ENCODE peak calls at places on chromosome 6, in four cellular contexts. J is heart right ventricle, Y is transverse colon, B is coronary artery. W is an unnamed sample.

GRCh38 chr6:162618463-162619002 is 109.0 kb downstream of the PRKN start:
- DNase-seq in J (no peak), Y (no peak), B (no peak), W (no peak)

GRCh38 chr6:168075787-168076202 is 3.2 kb downstream of the FRMD1 start:
- DNase-seq in J (no peak), Y (no peak), B (no peak), W (no peak)

GRCh38 chr6:160520043-160520904 is 143.8 kb downstream of the LPA start:
- DNase-seq in J (peak; percentile 78), Y (peak; percentile 84), B (peak; percentile 88), W (peak; percentile 89)

GRCh38 chr6:10882654-10883053 is 813 bp upstream of the GCM2 start:
- DNase-seq in J (no peak), Y (no peak), B (no peak), W (peak; percentile 24)

GRCh38 chr6:47414517-47415167 is 62.9 kb upstream of the CD2AP start:
- DNase-seq in J (no peak), Y (no peak), B (no peak), W (no peak)

GRCh38 chr6:166007349-166008263 is 160.0 kb downstream of the TBXT start:
- DNase-seq in J (peak; percentile 75), Y (peak; percentile 54), B (no peak), W (peak; percentile 54)

GRCh38 chr6:34157851-34158250 is 12.0 kb upstream of the GRM4 start:
- DNase-seq in J (no peak), Y (no peak), B (peak; percentile 33), W (no peak)

GRCh38 chr6:167551634-167552630 is 227.0 kb downstream of the TTLL2 start:
- DNase-seq in J (no peak), Y (no peak), B (no peak), W (no peak)

GRCh38 chr6:101226677-101227135 is 166.8 kb upstream of the GRIK2 start:
- DNase-seq in J (no peak), Y (no peak), B (no peak), W (peak; percentile 38)

GRCh38 chr6:33248643-33248931 is 23.1 kb downstream of the VPS52 start:
- DNase-seq in J (no peak), Y (no peak), B (no peak), W (no peak)

GRCh38 chr6:141421378-141421777 is 711.3 kb upstream of the GJE1 start:
- DNase-seq in J (no peak), Y (no peak), B (no peak), W (no peak)

GRCh38 chr6:150418825-150419594 is 50.2 kb downstream of the IYD start:
- DNase-seq in J (peak; percentile 75), Y (peak; percentile 77), B (no peak), W (peak; percentile 66)

GRCh38 chr6:4287811-4288244 is 152.5 kb upstream of the ECI2 start:
- DNase-seq in J (peak; percentile 29), Y (peak; percentile 27), B (no peak), W (no peak)

GRCh38 chr6:105402090-105402980 is 547 bp downstream of the PREP start:
- DNase-seq in J (peak; percentile 17), Y (peak; percentile 29), B (no peak), W (peak; percentile 18)

GRCh38 chr6:14567842-14568241 is 450.3 kb downstream of the CD83 start:
- DNase-seq in J (no peak), Y (no peak), B (no peak), W (no peak)

GRCh38 chr6:73854998-73855718 is 159.2 kb downstream of the CD109 start:
- DNase-seq in J (no peak), Y (no peak), B (no peak), W (peak; percentile 25)

GRCh38 chr6:84191802-84192201 is 35.6 kb downstream of the CEP162 start:
- DNase-seq in J (no peak), Y (no peak), B (no peak), W (no peak)
- TF ChIP-seq CTCF in J (no peak), Y (no peak), B (no peak), W (no peak)

DNA sequence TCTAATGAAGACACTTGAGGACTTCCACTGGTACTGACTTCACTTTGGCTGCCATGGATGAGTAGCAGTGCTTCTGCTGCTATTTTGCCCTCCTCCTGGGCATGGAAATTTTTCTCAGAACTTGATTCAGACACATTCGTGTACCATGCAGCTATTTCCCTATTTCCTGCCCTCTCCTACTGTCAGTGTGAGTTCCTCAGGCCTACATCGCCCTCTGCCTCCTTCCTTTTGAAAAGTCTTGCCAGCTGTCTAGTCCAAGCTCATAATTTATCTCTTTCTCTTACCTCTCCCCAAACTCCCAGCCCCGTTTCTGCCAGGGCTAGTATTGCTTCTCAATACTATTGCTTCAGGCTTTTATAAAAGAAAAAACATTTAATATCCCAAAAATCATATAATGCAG is 470.2 kb downstream of the ADGRB3 start:
- DNase-seq in J (no peak), Y (no peak), B (no peak), W (no peak)
- TF ChIP-seq CTCF in J (no peak), Y (no peak), B (no peak), W (no peak)

GRCh38 chr6:138115877-138116660 is 8.8 kb upstream of the PERP start:
- DNase-seq in J (peak; percentile 34), Y (peak; percentile 42), B (no peak), W (peak; percentile 51)
- TF ChIP-seq CTCF in J (peak; percentile 73), Y (peak; percentile 86), B (peak; percentile 67), W (peak; percentile 67)

GRCh38 chr6:9801255-9801757 is 613.6 kb downstream of the TFAP2A start:
- DNase-seq in J (no peak), Y (no peak), B (no peak), W (no peak)

GRCh38 chr6:9796827-9797226 is 618.0 kb downstream of the TFAP2A start:
- DNase-seq in J (no peak), Y (no peak), B (no peak), W (no peak)

GRCh38 chr6:9795880-9796279 is 619.0 kb downstream of the TFAP2A start:
- DNase-seq in J (no peak), Y (no peak), B (no peak), W (no peak)

DNA sequence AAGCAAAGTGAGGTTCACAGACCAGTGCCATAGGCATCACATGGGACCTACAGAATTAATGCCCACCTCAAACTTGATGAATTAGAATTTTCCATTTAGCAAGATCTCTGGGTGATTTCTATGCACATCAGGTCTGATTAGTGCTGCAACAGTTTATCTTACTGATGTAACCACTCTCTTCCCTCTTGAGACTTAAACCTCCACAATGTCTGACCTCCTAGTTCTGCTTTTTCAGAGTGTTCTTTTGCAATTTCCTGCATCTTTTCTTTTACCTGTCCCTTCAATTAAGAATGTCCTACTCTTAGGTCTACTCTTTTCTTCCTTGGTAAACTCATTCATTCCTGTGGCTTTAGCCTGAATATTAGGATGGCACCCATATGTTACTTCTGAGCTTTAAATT is 615.3 kb downstream of the TFAP2A start:
- DNase-seq in J (no peak), Y (no peak), B (no peak), W (no peak)
- TF ChIP-seq CTCF in J (no peak), Y (no peak), B (no peak), W (no peak)

GRCh38 chr6:5302220-5302946 is 41.1 kb downstream of the FARS2 start:
- DNase-seq in J (no peak), Y (no peak), B (no peak), W (no peak)

GRCh38 chr6:5303711-5304110 is 42.4 kb downstream of the FARS2 start:
- DNase-seq in J (no peak), Y (no peak), B (no peak), W (no peak)

GRCh38 chr6:5305968-5306626 is 44.8 kb downstream of the FARS2 start:
- DNase-seq in J (no peak), Y (no peak), B (no peak), W (peak; percentile 57)

GRCh38 chr6:5300206-5300764 is 39.0 kb downstream of the FARS2 start:
- DNase-seq in J (no peak), Y (no peak), B (no peak), W (no peak)

DNA sequence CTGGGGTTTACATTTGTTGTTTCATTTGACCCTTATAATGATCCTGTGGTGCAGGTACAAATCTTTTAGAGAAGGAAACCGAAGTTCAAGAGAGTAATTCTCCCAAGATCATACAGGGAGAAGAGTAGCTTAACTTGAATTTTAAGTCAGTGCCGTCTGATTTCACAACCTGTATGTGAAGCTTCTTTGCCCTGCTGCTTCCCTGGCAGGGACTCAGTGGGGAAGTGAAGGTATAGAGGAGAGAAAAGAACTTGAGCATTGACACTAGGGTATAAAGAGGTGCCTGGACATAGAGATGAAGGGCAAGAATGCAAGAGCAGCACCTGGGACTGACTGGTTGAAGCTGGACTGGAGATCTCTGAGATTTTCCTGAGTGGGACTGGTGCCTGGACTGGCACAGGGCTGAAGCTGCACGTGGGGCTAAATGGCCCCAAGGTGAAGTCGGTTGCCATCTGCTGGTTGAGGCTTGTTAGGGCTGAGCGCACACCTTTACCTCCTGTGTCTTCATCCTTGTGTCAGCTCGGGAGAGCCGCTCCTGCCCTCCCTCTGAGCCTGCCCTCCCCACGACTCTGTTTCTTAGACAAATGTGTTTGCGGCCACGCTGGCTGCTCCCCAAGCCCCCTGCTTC is 41.8 kb downstream of the FARS2 start:
- DNase-seq in J (peak; percentile 22), Y (peak; percentile 55), B (no peak), W (peak; percentile 29)
- TF ChIP-seq CTCF in J (peak; percentile 53), Y (peak; percentile 60), B (no peak), W (peak; percentile 38)

GRCh38 chr6:113068569-113068968 is 721.4 kb downstream of the RFPL4B start:
- DNase-seq in J (no peak), Y (no peak), B (no peak), W (no peak)
- TF ChIP-seq CTCF in J (no peak), Y (no peak), B (no peak), W (no peak)

GRCh38 chr6:126312013-126312665 is 27.8 kb upstream of the CENPW start:
- DNase-seq in J (no peak), Y (no peak), B (no peak), W (no peak)
- TF ChIP-seq CTCF in J (no peak), Y (peak; percentile 44), B (no peak), W (peak; percentile 35)

GRCh38 chr6:36285187-36285612 is 15.3 kb downstream of the PNPLA1 start:
- DNase-seq in J (no peak), Y (no peak), B (no peak), W (peak; percentile 61)
- TF ChIP-seq CTCF in J (no peak), Y (no peak), B (no peak), W (no peak)

DNA sequence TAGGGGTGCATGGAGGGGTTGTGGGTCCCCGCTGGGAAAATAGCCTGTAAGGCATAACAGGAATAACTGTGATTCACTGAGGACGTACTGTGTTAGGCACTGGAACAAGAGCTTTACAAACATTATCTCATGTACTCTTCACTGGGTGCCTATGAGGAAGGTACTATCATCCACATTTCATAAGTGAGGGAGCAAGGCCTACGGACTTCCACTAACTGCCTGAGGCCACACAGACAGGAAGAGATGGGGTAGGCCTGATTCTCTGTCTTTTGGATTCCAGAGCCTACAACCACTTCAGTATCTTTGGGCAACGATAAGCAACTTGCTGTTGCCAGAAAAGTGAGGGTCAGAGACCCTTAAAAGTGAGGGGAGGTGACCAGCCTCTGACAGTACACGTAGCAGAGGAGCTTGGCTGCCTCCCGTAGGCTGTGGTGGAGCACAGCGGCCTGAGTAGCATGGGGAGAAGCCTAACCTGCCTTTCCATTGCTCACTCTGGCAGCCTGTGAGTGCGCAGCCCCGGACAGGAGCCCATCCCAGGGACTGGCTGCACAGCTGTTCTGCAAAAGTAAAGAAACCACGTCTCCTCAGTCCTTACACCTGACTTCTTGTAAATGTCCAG is 30.4 kb downstream of the PSMB1 start:
- DNase-seq in J (no peak), Y (no peak), B (no peak), W (peak; percentile 47)
- TF ChIP-seq CTCF in J (peak; percentile 23), Y (no peak), B (no peak), W (peak; percentile 46)

GRCh38 chr6:37306624-37307222 is 47.1 kb upstream of the RNF8 start:
- DNase-seq in J (no peak), Y (no peak), B (no peak), W (no peak)
- TF ChIP-seq CTCF in J (no peak), Y (no peak), B (no peak), W (no peak)

W was measured in nephron progenitor cell.